ENCODE peak calls at places on chromosomes 16 and 17, in five cellular contexts. A, L, X, N and P are unnamed samples.

GRCh38 chr16:20903889-20904506 is 3.4 kb downstream of the LYRM1 start:
- DNase-seq in A (no peak), L (no peak), X (no peak), N (no peak), P (no peak)

GRCh38 chr17:70945386-70945785 is 776.1 kb downstream of the KCNJ2 start:
- DNase-seq in A (no peak), L (no peak), X (no peak), N (no peak), P (no peak)

GRCh38 chr17:17738901-17739300 is 57.6 kb downstream of the RAI1 start:
- DNase-seq in A (peak; percentile 65), L (no peak), X (no peak), N (no peak), P (no peak)

GRCh38 chr16:47037396-47037745 is 63.9 kb upstream of the DNAJA2 start:
- DNase-seq in A (peak; percentile 32), L (no peak), X (no peak), N (no peak), P (no peak)

GRCh38 chr17:6162216-6162615 is 92.0 kb downstream of the WSCD1 start:
- DNase-seq in A (no peak), L (no peak), X (no peak), N (no peak), P (no peak)

GRCh38 chr17:51427259-51428255 is 167.2 kb downstream of the UTP18 start:
- DNase-seq in A (no peak), L (no peak), X (no peak), N (no peak), P (no peak)

GRCh38 chr17:31074772-31075538 is 19.8 kb upstream of the NF1 start:
- DNase-seq in A (no peak), L (no peak), X (no peak), N (peak; percentile 75), P (no peak)

GRCh38 chr16:17448640-17449638 is 21.8 kb downstream of the XYLT1 start:
- DNase-seq in A (no peak), L (no peak), X (no peak), N (no peak), P (no peak)

GRCh38 chr16:52384378-52384777 is 162.6 kb downstream of the TOX3 start:
- DNase-seq in A (no peak), L (no peak), X (no peak), N (no peak), P (no peak)

GRCh38 chr16:89257281-89257731 is 39.8 kb downstream of the ZNF778 start:
- DNase-seq in A (no peak), L (peak; percentile 69), X (no peak), N (no peak), P (no peak)

GRCh38 chr17:8123695-8124349 is at the start of gene HES7:
- DNase-seq in A (no peak), L (no peak), X (no peak), N (peak; percentile 50), P (no peak)

GRCh38 chr17:68711858-68712257 is 110.7 kb upstream of the FAM20A start:
- DNase-seq in A (no peak), L (no peak), X (no peak), N (peak; percentile 3), P (no peak)

GRCh38 chr16:27526169-27526568 is 23.5 kb downstream of the GTF3C1 start:
- DNase-seq in A (no peak), L (no peak), X (no peak), N (no peak), P (no peak)

GRCh38 chr16:30950516-30951073 is 1.7 kb downstream of the ORAI3 start:
- DNase-seq in A (no peak), L (no peak), X (no peak), N (no peak), P (no peak)

GRCh38 chr17:57356722-57357391 is 100.5 kb downstream of the MSI2 start:
- DNase-seq in A (no peak), L (no peak), X (no peak), N (no peak), P (no peak)

GRCh38 chr16:81997738-81998137 is 13.5 kb downstream of the SDR42E1 start:
- DNase-seq in A (no peak), L (peak; percentile 35), X (no peak), N (peak; percentile 81), P (peak; percentile 60)

GRCh38 chr16:10812352-10813122 is 6.1 kb downstream of the TVP23A start:
- DNase-seq in A (no peak), L (no peak), X (no peak), N (no peak), P (no peak)

GRCh38 chr17:55709984-55710383 is 12.7 kb downstream of the TMEM100 start:
- DNase-seq in A (no peak), L (no peak), X (no peak), N (no peak), P (no peak)

GRCh38 chr17:31680126-31680525 is 178.9 kb downstream of the COPRS start:
- DNase-seq in A (no peak), L (no peak), X (no peak), N (no peak), P (no peak)

GRCh38 chr17:61177351-61177750 is 222.3 kb upstream of the TBX2 start:
- DNase-seq in A (no peak), L (no peak), X (no peak), N (no peak), P (no peak)

GRCh38 chr17:152860-153420 is 15.6 kb downstream of the SCGB1C2 start:
- DNase-seq in A (no peak), L (no peak), X (no peak), N (no peak), P (no peak)

GRCh38 chr17:153851-154250 is 16.5 kb downstream of the SCGB1C2 start:
- DNase-seq in A (no peak), L (no peak), X (no peak), N (no peak), P (no peak)

GRCh38 chr17:149897-150575 is 12.7 kb downstream of the SCGB1C2 start:
- DNase-seq in A (no peak), L (peak; percentile 7), X (no peak), N (no peak), P (no peak)

GRCh38 chr17:151004-151403 is 13.6 kb downstream of the SCGB1C2 start:
- DNase-seq in A (no peak), L (no peak), X (no peak), N (no peak), P (no peak)

DNA sequence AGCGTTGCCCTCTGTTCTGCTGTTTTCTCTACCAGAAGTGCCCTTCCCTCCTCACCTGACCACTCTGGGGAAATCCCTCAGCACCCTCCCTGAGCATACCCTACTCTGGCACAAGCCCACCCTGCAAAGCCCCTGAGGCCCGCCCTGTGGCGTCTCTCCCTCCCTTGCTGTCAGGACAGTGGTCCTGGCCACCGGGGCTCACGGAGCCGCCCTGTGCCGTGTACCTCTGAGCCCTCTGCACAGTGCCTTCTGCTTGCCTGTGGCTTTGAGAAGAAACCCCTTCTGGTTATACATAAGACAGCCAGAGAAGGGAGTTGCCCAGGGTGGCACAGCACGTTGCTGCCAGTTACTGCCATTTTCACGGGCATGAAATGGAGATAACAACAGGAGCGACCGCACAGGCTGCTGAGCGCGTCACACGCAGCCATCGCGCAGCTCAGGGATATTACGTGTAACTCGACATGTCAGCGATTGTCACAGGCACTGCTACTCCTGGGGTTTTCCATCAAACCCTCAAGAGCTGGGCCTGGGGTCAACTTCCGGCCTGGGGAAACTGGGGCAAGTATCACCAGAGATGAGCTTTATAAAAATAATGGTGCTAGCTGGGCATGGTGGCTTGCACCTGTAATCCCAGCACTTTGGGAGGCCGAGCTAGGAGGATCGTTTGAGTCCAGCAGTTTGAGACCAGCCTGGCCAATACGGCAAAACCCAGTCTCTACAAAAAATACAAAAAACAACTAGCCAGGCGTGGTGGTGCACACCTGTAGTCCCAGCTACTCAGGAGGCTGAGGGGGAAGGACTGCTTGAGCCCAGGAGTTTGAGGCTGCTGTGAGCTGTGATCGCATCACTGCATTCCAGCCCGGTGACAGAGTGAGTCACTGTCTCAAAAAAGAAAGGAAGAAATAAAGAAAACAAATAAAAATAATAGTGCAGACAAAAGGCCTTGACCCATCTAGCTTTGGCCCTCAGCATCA is 14.8 kb downstream of the SCGB1C2 start:
- DNase-seq in A (no peak), L (no peak), X (no peak), N (peak; percentile 8), P (no peak)
- H3K36me3 ChIP-seq in A (no peaks in the 10 kb centered on the region), L (no peaks in the 10 kb centered on the region), X (no peaks in the 10 kb centered on the region), N (no peaks in the 10 kb centered on the region), P (no peaks in the 10 kb centered on the region)

GRCh38 chr17:76053230-76054111 is 18.8 kb downstream of the SRP68 start:
- DNase-seq in A (no peak), L (no peak), X (peak; percentile 38), N (peak; percentile 86), P (no peak)
- H3K4me3 ChIP-seq in A (no peak overlapping the region), L (no peak overlapping the region), X (peak overlapping the region; percentile 55), N (no peak overlapping the region), P (no peak overlapping the region)

GRCh38 chr17:78345791-78346494 is 13.9 kb downstream of the SOCS3 start:
- DNase-seq in A (no peak), L (no peak), X (no peak), N (no peak), P (no peak)

GRCh38 chr17:78344666-78345065 is 15.2 kb downstream of the SOCS3 start:
- DNase-seq in A (no peak), L (no peak), X (no peak), N (no peak), P (no peak)

GRCh38 chr17:78343433-78344201 is 16.3 kb downstream of the SOCS3 start:
- DNase-seq in A (peak; percentile 53), L (no peak), X (no peak), N (no peak), P (no peak)

GRCh38 chr17:78346605-78347250 is 13.1 kb downstream of the SOCS3 start:
- DNase-seq in A (no peak), L (no peak), X (peak; percentile 97), N (peak; percentile 43), P (no peak)

DNA sequence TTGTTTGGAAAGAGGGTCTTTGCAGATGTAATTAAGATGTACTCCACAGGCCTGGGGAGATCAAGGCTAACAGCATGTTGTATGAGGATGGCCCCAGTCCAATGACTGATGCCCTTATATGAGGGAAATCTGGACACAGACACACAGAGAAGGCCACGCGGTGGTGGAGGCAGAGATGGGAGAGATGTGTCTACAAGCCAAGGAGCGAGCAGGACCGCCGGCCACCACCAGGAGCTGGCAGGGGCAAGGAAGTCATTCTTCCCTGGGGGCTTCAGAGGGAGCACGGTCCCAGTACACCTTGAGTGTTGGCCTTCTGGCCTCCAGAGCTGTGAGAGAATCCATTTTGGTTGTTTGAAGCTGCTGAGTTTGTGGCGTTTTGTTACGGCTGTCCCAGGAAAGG is 14.7 kb downstream of the SOCS3 start:
- DNase-seq in A (no peak), L (no peak), X (no peak), N (no peak), P (no peak)
- TF ChIP-seq CTCF in A (no peak), L (no peak), X (no peak), N (no peak), P (no peak)

GRCh38 chr17:742147-742793 is 9.8 kb downstream of the GEMIN4 start:
- DNase-seq in A (no peak), L (no peak), X (no peak), N (no peak), P (no peak)
- H3K36me3 ChIP-seq in A (peaks cover 7% of the 10 kb centered on the region), L (no peaks in the 10 kb centered on the region), X (peaks cover 70% of the 10 kb centered on the region), N (peaks cover 68% of the 10 kb centered on the region), P (peaks cover 34% of the 10 kb centered on the region)

GRCh38 chr17:73305845-73306836 is 5.7 kb downstream of the CDC42EP4 start:
- DNase-seq in A (no peak), L (no peak), X (no peak), N (no peak), P (no peak)
- H3K4me3 ChIP-seq in A (no peak overlapping the region), L (no peak overlapping the region), X (peak overlapping the region; percentile 62), N (no peak overlapping the region), P (no peak overlapping the region)